ENCODE peak calls at places on chromosome 4, in seven cellular contexts. I, R, U, Z, Q, T and N are unnamed samples.

GRCh38 chr4:76614589-76614988 is 179.6 kb downstream of the SHROOM3 start:
- DNase-seq in R (peak; percentile 56), T (no peak), U (no peak), I (no peak), Z (no peak), Q (no peak), N (no peak)

GRCh38 chr4:181958435-181958834 is 284.8 kb upstream of the TENM3 start:
- DNase-seq in T (no peak), I (no peak), R (peak; percentile 35), Q (no peak), Z (no peak), U (no peak), N (no peak)

GRCh38 chr4:7721984-7722551 is 217.6 kb downstream of the AFAP1 start:
- DNase-seq in U (peak; percentile 44), I (no peak), Z (no peak), Q (no peak), R (no peak), T (no peak), N (no peak)

GRCh38 chr4:88158038-88158359 is 440 bp downstream of the ABCG2 start:
- DNase-seq in U (no peak), R (no peak), Q (no peak), T (no peak), I (no peak), Z (no peak), N (no peak)

GRCh38 chr4:76380561-76380960 is 40.4 kb downstream of the CCDC158 start:
- DNase-seq in R (no peak), U (no peak), I (no peak), Q (no peak), T (no peak), Z (no peak), N (no peak)

GRCh38 chr4:38466401-38466800 is 197.6 kb upstream of the KLF3 start:
- DNase-seq in T (no peak), Z (no peak), R (no peak), U (no peak), Q (peak; percentile 36), I (no peak), N (no peak)

GRCh38 chr4:53365121-53365485 is 758 bp downstream of the SCFD2 start:
- DNase-seq in U (peak; percentile 42), R (peak; percentile 18), Q (peak; percentile 27), Z (no peak), T (no peak), I (no peak), N (no peak)

GRCh38 chr4:3821580-3822229 is 55.5 kb downstream of the ADRA2C start:
- DNase-seq in I (no peak), Z (no peak), Q (no peak), T (no peak), U (no peak), R (no peak), N (no peak)